ENCODE peak calls at places on chromosomes 5 and 9, in six cellular contexts. F is A549, E is HFFc6, L is psoas muscle, X is PC-9, S is fibroblast of the aortic adventitia. K is an unnamed sample.

GRCh38 chr9:23677446-23677845 is 148.6 kb downstream of the ELAVL2 start:
- DNase-seq in L (no peak), F (no peak), X (no peak), S (no peak), E (no peak), K (no peak)

GRCh38 chr5:134063421-134063820 is 51.1 kb upstream of the TCF7 start:
- DNase-seq in S (no peak), L (peak), F (peak), E (no peak), X (no peak), K (no peak)

GRCh38 chr9:130756460-130757152 is 63.0 kb downstream of the EXOSC2 start:
- DNase-seq in E (no peak), X (no peak), L (no peak), S (no peak), F (no peak), K (no peak)

GRCh38 chr5:1729641-1730486 is 69.8 kb downstream of the MRPL36 start:
- DNase-seq in F (no peak), E (no peak), L (no peak), S (no peak), X (no peak), K (peak)

GRCh38 chr5:32163785-32164184 is 10.3 kb downstream of the GOLPH3 start:
- DNase-seq in F (no peak), E (no peak), S (no peak), X (no peak), L (no peak), K (no peak)

GRCh38 chr9:114112778-114113585 is 13.9 kb upstream of the KIF12 start:
- DNase-seq in F (peak), X (no peak), L (peak), E (peak), S (peak), K (no peak)

GRCh38 chr9:69307446-69308216 is 17.4 kb upstream of the ENTREP1 start:
- DNase-seq in L (no peak), E (peak), X (no peak), F (no peak), S (peak), K (no peak)

GRCh38 chr9:90365646-90366045 is 277.0 kb downstream of the DIRAS2 start:
- DNase-seq in L (no peak), E (no peak), F (no peak), S (no peak), X (no peak), K (no peak)

GRCh38 chr5:168022761-168023160 is 268.7 kb upstream of the WWC1 start:
- DNase-seq in L (no peak), X (no peak), S (no peak), F (no peak), E (no peak), K (no peak)

GRCh38 chr9:100099722-100100042 is 639 bp downstream of the INVS start:
- DNase-seq in L (no peak), E (no peak), F (no peak), X (no peak), S (no peak), K (no peak)

DNA sequence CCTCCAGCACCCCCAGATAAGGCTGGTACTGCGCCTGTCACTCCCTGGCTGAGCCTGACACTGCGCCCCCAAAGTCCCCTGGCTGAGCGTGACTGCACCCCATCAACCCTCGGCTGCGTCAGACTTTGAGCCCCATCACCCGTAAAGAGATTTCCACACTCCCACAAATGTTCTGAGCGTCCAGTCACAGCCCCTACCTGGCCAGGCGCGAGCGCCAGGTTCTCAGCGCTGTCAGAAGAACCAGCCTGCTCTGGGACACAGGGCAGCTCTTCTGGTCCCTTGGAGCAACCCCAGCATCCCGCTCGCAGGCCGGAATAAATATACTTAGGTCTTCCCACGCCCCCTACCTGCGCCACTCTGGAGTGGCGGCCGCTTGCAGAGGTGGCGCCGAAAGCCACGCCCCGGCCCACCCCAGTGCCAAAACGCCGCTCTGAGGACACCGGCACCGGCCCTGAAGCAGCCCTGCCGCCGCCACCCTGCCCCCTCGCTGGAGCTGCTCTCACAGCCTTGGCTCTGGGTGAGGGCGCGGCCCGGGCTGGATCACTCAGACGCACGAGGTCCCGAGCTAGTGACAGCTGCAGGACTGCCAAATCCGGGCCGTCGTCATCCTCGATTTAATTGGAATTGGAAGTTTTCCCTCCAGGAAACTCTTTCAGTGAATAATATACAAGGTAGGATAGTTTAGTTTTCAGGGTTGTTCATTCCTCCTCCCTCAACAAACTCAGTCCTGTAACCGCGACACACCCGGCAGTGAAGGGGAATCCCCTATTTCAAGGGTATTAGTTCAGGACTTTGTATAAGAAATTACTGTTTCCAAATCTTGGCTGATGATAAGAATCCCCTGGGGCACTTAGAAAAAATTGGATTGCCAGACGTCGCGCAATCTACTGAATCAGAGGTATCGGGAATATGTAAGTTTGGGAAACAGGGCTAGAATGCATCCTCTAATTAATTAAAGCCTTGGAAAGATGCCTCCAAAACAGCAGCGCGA is 1.2 kb upstream of the CEMIP2 start:
- DNase-seq in X (peak), E (peak), S (peak), F (peak), L (peak), K (peak)
- TF ChIP-seq CTCF in X (peak), E (peak), S (peak), F (peak), L (no peak), K (no peak)

GRCh38 chr5:42949348-42950090 is 90.6 kb downstream of the ANXA2R start:
- DNase-seq in L (peak), E (peak), F (peak), S (peak), X (no peak), K (peak)
- TF ChIP-seq CTCF in L (no peak), E (peak), F (peak), S (peak), X (no peak), K (peak)

GRCh38 chr9:754150-754931 is 87.2 kb upstream of the DMRT1 start:
- DNase-seq in E (no peak), X (no peak), F (no peak), L (no peak), S (no peak), K (no peak)
- TF ChIP-seq CTCF in E (no peak), X (no peak), F (no peak), L (no peak), S (no peak), K (no peak)

GRCh38 chr9:93684806-93685553 is 108.6 kb downstream of the PHF2 start:
- DNase-seq in L (no peak), S (peak), X (no peak), E (no peak), F (no peak), K (no peak)
- TF ChIP-seq CTCF in L (no peak), S (peak), X (no peak), E (peak), F (no peak), K (no peak)

GRCh38 chr5:135964670-135965320 is 10.0 kb upstream of the LECT2 start:
- DNase-seq in X (no peak), L (no peak), S (peak), E (peak), F (no peak), K (no peak)
- TF ChIP-seq CTCF in X (no peak), L (no peak), S (peak), E (no peak), F (no peak), K (no peak)

DNA sequence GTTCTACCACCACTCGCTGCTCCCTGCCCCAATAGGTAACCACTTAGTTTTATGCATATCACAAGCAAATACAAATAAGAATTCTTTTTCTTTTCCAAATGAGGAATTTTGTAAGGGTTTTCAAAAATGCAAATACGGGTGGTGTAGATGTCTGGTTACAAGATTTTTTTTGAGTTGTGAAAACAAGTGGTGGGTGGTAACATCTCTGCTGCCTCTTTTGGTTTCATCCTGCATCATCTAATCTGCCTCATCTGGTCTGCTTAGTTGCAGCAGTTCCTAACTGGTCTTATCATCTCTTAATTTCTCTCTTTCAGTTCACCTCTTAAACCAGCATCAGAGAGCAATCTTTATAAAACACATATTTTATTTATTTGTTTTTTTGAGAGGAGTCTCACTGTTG is 5.3 kb downstream of the NFX1 start:
- DNase-seq in X (no peak), L (no peak), S (no peak), F (no peak), E (no peak), K (no peak)
- TF ChIP-seq CTCF in X (no peak), L (no peak), S (no peak), F (no peak), E (no peak), K (no peak)

DNA sequence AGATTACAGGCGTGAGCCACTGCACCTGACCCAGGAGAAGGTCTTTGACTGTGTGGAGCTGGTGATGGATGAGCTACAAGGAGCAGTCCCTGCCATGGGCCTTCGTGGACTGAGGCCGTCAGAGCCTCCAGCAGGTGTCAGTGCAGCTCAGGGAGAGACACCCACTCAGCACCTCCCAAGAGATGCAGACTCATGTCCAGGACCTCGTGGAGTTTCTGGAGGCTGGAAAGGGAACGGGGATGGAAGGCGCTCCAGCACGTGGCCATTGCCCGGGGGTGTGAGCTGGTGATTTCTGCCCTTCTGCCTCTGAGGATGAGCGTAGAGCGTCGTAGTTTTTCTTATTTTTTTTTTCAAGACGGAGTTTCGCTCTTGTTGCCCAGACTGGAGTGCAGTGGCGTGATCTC is 9.5 kb downstream of the TOR4A start:
- DNase-seq in S (peak), L (peak), X (peak), F (peak), E (peak), K (no peak)
- TF ChIP-seq CTCF in S (peak), L (peak), X (peak), F (peak), E (peak), K (no peak)

K was measured in natural killer cell.